ENCODE peak calls at places on chromosome 10, in four cellular contexts. One of them, this sample, is unnamed.

GRCh38 chr10:44470779-44471178 is 85.9 kb upstream of the CXCL12 start:
- DNase-seq in PC-9: no peak
- DNase-seq in thoracic aorta: no peak
- DNase-seq in right lobe of liver: no peak
- DNase-seq in this sample: no peak

GRCh38 chr10:28241766-28242399 is 61.0 kb downstream of the MPP7 start:
- DNase-seq in right lobe of liver: no peak
- DNase-seq in PC-9: no peak
- DNase-seq in thoracic aorta: no peak
- DNase-seq in this sample: no peak

GRCh38 chr10:75395955-75396860 is 5.4 kb downstream of the ZNF503 start:
- DNase-seq in thoracic aorta: no peak
- DNase-seq in right lobe of liver: peak; percentile 62
- DNase-seq in PC-9: peak; percentile 21
- DNase-seq in this sample: peak; percentile 40

GRCh38 chr10:54284526-54285193 is 516.4 kb downstream of the PCDH15 start:
- DNase-seq in thoracic aorta: no peak
- DNase-seq in PC-9: peak; percentile 17
- DNase-seq in right lobe of liver: no peak
- DNase-seq in this sample: no peak

GRCh38 chr10:84221916-84222315 is 3.4 kb downstream of the LRIT2 start:
- DNase-seq in thoracic aorta: no peak
- DNase-seq in right lobe of liver: no peak
- DNase-seq in PC-9: no peak
- DNase-seq in this sample: no peak

GRCh38 chr10:74419491-74420466 is 268.8 kb downstream of the ADK start:
- DNase-seq in right lobe of liver: no peak
- DNase-seq in thoracic aorta: no peak
- DNase-seq in PC-9: no peak
- DNase-seq in this sample: no peak

GRCh38 chr10:93445978-93446720 is 36.0 kb downstream of the MYOF start:
- DNase-seq in right lobe of liver: no peak
- DNase-seq in PC-9: peak; percentile 11
- DNase-seq in thoracic aorta: no peak
- DNase-seq in this sample: no peak

GRCh38 chr10:16787361-16787791 is 29.8 kb downstream of the RSU1 start:
- DNase-seq in PC-9: no peak
- DNase-seq in thoracic aorta: no peak
- DNase-seq in right lobe of liver: no peak
- DNase-seq in this sample: no peak

GRCh38 chr10:95457319-95457886 is 103.8 kb downstream of the SORBS1 start:
- DNase-seq in PC-9: no peak
- DNase-seq in thoracic aorta: no peak
- DNase-seq in right lobe of liver: no peak
- DNase-seq in this sample: no peak

GRCh38 chr10:46544989-46545791 is 11.3 kb downstream of the GPRIN2 start:
- DNase-seq in thoracic aorta: no peak
- DNase-seq in PC-9: peak; percentile 74
- DNase-seq in right lobe of liver: no peak
- DNase-seq in this sample: no peak

GRCh38 chr10:31620236-31621151 is 301.5 kb downstream of the ZEB1 start:
- DNase-seq in PC-9: no peak
- DNase-seq in right lobe of liver: no peak
- DNase-seq in thoracic aorta: no peak
- DNase-seq in this sample: no peak

GRCh38 chr10:23189024-23189423 is 3.1 kb upstream of the PTF1A start:
- DNase-seq in PC-9: no peak
- DNase-seq in thoracic aorta: no peak
- DNase-seq in right lobe of liver: no peak
- DNase-seq in this sample: no peak

GRCh38 chr10:47048533-47048905 is 137.3 kb downstream of the PTPN20 start:
- DNase-seq in thoracic aorta: no peak
- DNase-seq in right lobe of liver: peak; percentile 54
- DNase-seq in PC-9: no peak
- DNase-seq in this sample: no peak

GRCh38 chr10:23457632-23458417 is 18.9 kb downstream of the OTUD1 start:
- DNase-seq in right lobe of liver: no peak
- DNase-seq in PC-9: no peak
- DNase-seq in thoracic aorta: no peak
- DNase-seq in this sample: no peak

GRCh38 chr10:4280481-4281206 is 495.6 kb upstream of the KLF6 start:
- DNase-seq in thoracic aorta: no peak
- DNase-seq in PC-9: peak; percentile 8
- DNase-seq in right lobe of liver: no peak
- DNase-seq in this sample: no peak

GRCh38 chr10:43202224-43202656 is 64.0 kb downstream of the CSGALNACT2 start:
- DNase-seq in right lobe of liver: peak; percentile 57
- DNase-seq in thoracic aorta: no peak
- DNase-seq in PC-9: peak; percentile 61
- DNase-seq in this sample: no peak

GRCh38 chr10:122630526-122630925 is 69.1 kb downstream of the C10orf120 start:
- DNase-seq in PC-9: no peak
- DNase-seq in thoracic aorta: no peak
- DNase-seq in right lobe of liver: no peak
- DNase-seq in this sample: no peak

GRCh38 chr10:34360984-34361383 is 454.1 kb downstream of the PARD3 start:
- DNase-seq in right lobe of liver: no peak
- DNase-seq in thoracic aorta: no peak
- DNase-seq in PC-9: no peak
- DNase-seq in this sample: no peak

GRCh38 chr10:12750526-12751201 is 250.8 kb downstream of the CCDC3 start:
- DNase-seq in right lobe of liver: no peak
- DNase-seq in PC-9: no peak
- DNase-seq in thoracic aorta: no peak
- DNase-seq in this sample: no peak

GRCh38 chr10:24706479-24707118 is 17.1 kb downstream of the ARHGAP21 start:
- DNase-seq in PC-9: no peak
- DNase-seq in thoracic aorta: no peak
- DNase-seq in right lobe of liver: no peak
- DNase-seq in this sample: peak; percentile 47

GRCh38 chr10:132616170-132616994 is 78.8 kb downstream of the INPP5A start:
- DNase-seq in PC-9: no peak
- DNase-seq in right lobe of liver: no peak
- DNase-seq in thoracic aorta: no peak
- DNase-seq in this sample: no peak
- H3K27ac ChIP-seq in PC-9: no peak overlapping the region
- H3K27ac ChIP-seq in right lobe of liver: no peak overlapping the region
- H3K27ac ChIP-seq in thoracic aorta: no peak overlapping the region
- H3K27ac ChIP-seq in this sample: peak overlapping the region; percentile 26

GRCh38 chr10:87692956-87693484 is 33.3 kb downstream of the PAPSS2 start:
- DNase-seq in PC-9: no peak
- DNase-seq in right lobe of liver: no peak
- DNase-seq in thoracic aorta: no peak
- DNase-seq in this sample: no peak
- H3K27ac ChIP-seq in PC-9: no peak overlapping the region
- H3K27ac ChIP-seq in right lobe of liver: peak overlapping the region; percentile 35
- H3K27ac ChIP-seq in thoracic aorta: no peak overlapping the region
- H3K27ac ChIP-seq in this sample: no peak overlapping the region

GRCh38 chr10:113382691-113383090 is 170.2 kb upstream of the HABP2 start:
- DNase-seq in right lobe of liver: no peak
- DNase-seq in PC-9: no peak
- DNase-seq in thoracic aorta: no peak
- DNase-seq in this sample: no peak
- H3K27ac ChIP-seq in right lobe of liver: no peak overlapping the region
- H3K27ac ChIP-seq in PC-9: no peak overlapping the region
- H3K27ac ChIP-seq in thoracic aorta: no peak overlapping the region
- H3K27ac ChIP-seq in this sample: no peak overlapping the region

DNA sequence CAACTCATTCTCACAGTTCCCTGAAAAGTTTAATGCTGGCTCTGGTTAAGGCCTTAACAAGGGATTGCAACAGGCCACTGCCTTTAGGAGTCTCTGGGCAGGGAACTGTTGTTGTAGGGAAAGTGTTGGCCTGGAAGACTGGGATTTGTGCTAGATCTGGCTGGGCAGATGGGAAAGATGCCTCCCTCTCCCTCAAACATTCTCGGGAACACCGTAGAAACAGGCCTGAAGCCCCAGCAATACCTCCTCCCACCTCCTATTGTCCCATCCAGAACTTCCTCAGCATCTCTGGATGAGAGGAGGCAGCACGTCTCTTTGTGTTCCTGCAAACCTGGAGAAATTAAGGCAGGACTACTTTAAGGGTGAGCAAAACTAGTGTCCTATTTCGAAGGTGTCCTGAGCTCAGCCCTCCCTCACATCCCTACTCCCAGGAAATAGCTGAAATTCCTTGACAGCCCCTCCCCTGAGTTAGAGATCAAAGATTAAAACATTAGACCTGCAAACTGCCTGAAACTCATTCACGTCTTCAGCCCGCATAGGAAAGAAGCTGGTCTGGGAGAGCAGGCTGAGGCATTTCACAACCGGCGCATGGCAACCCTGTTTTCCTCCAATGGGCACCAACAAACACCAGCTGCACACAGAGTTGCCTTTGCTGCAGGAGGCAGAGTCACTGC is 10.9 kb upstream of the MAP3K8 start:
- DNase-seq in PC-9: peak; percentile 92
- DNase-seq in thoracic aorta: no peak
- DNase-seq in right lobe of liver: no peak
- DNase-seq in this sample: no peak
- H3K27ac ChIP-seq in PC-9: peak overlapping the region; percentile 91
- H3K27ac ChIP-seq in thoracic aorta: peak overlapping the region; percentile 56
- H3K27ac ChIP-seq in right lobe of liver: no peak overlapping the region
- H3K27ac ChIP-seq in this sample: peak overlapping the region; percentile 45

GRCh38 chr10:77849039-77849664 is 77.4 kb downstream of the DLG5 start:
- DNase-seq in thoracic aorta: no peak
- DNase-seq in PC-9: no peak
- DNase-seq in right lobe of liver: no peak
- DNase-seq in this sample: no peak
- H3K27ac ChIP-seq in thoracic aorta: no peak overlapping the region
- H3K27ac ChIP-seq in PC-9: no peak overlapping the region
- H3K27ac ChIP-seq in right lobe of liver: no peak overlapping the region
- H3K27ac ChIP-seq in this sample: no peak overlapping the region

This sample was measured in caudate nucleus.